ENCODE peak calls at places on chromosome 2, in eight cellular contexts. S is sigmoid colon, X is H1, F is stomach, N is SK-N-SH, T is HepG2, K is upper lobe of left lung, B is suprapubic skin. C is an unnamed sample.

GRCh38 chr2:212538156-212539144 is at the start of gene ERBB4:
- DNase-seq in S (peak; percentile 64), K (peak; percentile 87), F (peak; percentile 32), X (peak; percentile 56), N (peak; percentile 51), T (no peak), B (peak; percentile 58), C (no peak)

GRCh38 chr2:146982393-146982846 is 862.4 kb upstream of the ACVR2A start:
- DNase-seq in N (no peak), K (no peak), S (peak; percentile 82), X (no peak), T (no peak), F (peak; percentile 25), B (peak; percentile 81), C (peak; percentile 11)

GRCh38 chr2:288002-288742 is at the start of gene ALKAL2:
- DNase-seq in X (peak; percentile 70), S (no peak), K (peak; percentile 91), T (no peak), F (peak; percentile 39), B (no peak), N (peak; percentile 71), C (peak; percentile 8)

GRCh38 chr2:199973703-199974102 is 18.3 kb downstream of the MAIP1 start:
- DNase-seq in N (peak; percentile 40), X (no peak), T (peak; percentile 46), S (no peak), K (no peak), F (no peak), B (no peak), C (no peak)

GRCh38 chr2:134320930-134321329 is 67.1 kb downstream of the MGAT5 start:
- DNase-seq in X (no peak), T (no peak), N (no peak), F (no peak), B (no peak), K (no peak), S (no peak), C (peak; percentile 38)

GRCh38 chr2:175036582-175037018 is 31.4 kb upstream of the CHN1 start:
- DNase-seq in T (peak; percentile 60), K (no peak), X (no peak), B (no peak), F (no peak), S (no peak), N (peak; percentile 30), C (no peak)

GRCh38 chr2:33146112-33146511 is 199.4 kb downstream of the LTBP1 start:
- DNase-seq in T (no peak), F (no peak), X (no peak), K (no peak), S (no peak), B (no peak), N (no peak), C (no peak)

GRCh38 chr2:165530-165929 is 98.3 kb downstream of the SH3YL1 start:
- DNase-seq in X (no peak), B (no peak), K (no peak), N (no peak), S (no peak), F (no peak), T (no peak), C (no peak)

GRCh38 chr2:11532434-11533055 is 1.3 kb upstream of the GREB1 start:
- DNase-seq in K (no peak), B (no peak), T (no peak), S (no peak), X (no peak), F (no peak), N (no peak), C (no peak)

GRCh38 chr2:194883711-194884110 is 773.3 kb upstream of the SLC39A10 start:
- DNase-seq in X (no peak), B (no peak), K (no peak), F (no peak), T (no peak), N (no peak), S (no peak), C (no peak)

GRCh38 chr2:185757356-185757755 is 18.8 kb downstream of the FSIP2 start:
- DNase-seq in F (no peak), N (no peak), X (no peak), T (no peak), S (no peak), B (no peak), K (no peak), C (no peak)

GRCh38 chr2:69985684-69986083 is 24.3 kb upstream of the ASPRV1 start:
- DNase-seq in X (no peak), T (no peak), N (no peak), K (no peak), B (no peak), F (peak; percentile 41), S (no peak), C (peak; percentile 19)

GRCh38 chr2:18440141-18440605 is 120.3 kb downstream of the RDH14 start:
- DNase-seq in X (no peak), B (no peak), K (no peak), N (no peak), F (no peak), S (peak; percentile 74), T (no peak), C (no peak)

GRCh38 chr2:240107386-240107785 is 28.7 kb downstream of the COPS9 start:
- DNase-seq in X (no peak), F (no peak), N (no peak), K (no peak), S (no peak), B (no peak), T (no peak), C (no peak)

GRCh38 chr2:28390857-28391563 is 1.6 kb upstream of the FOSL2 start:
- DNase-seq in K (peak; percentile 96), S (peak; percentile 96), T (no peak), N (peak; percentile 84), X (peak; percentile 77), B (peak; percentile 95), F (peak; percentile 81), C (peak; percentile 88)

GRCh38 chr2:96687266-96687665 is 44.7 kb downstream of the FER1L5 start:
- DNase-seq in N (no peak), S (peak; percentile 55), B (no peak), T (peak; percentile 46), K (no peak), F (no peak), X (no peak), C (no peak)

GRCh38 chr2:43832457-43832856 is 6.2 kb downstream of the ABCG5 start:
- DNase-seq in X (no peak), F (no peak), N (no peak), B (no peak), S (no peak), T (no peak), K (no peak), C (no peak)

GRCh38 chr2:43837033-43837432 is 1.6 kb downstream of the ABCG5 start:
- DNase-seq in B (no peak), T (no peak), N (no peak), F (no peak), S (no peak), X (peak; percentile 3), K (no peak), C (no peak)

GRCh38 chr2:43826305-43827250 is 12.1 kb downstream of the ABCG5 start:
- DNase-seq in K (peak; percentile 73), S (no peak), B (no peak), N (no peak), F (no peak), T (no peak), X (no peak), C (no peak)

GRCh38 chr2:43825841-43826240 is 12.8 kb downstream of the ABCG5 start:
- DNase-seq in N (no peak), F (no peak), B (no peak), S (no peak), X (peak; percentile 3), T (no peak), K (no peak), C (no peak)

GRCh38 chr2:43831438-43832294 is 7.0 kb downstream of the ABCG5 start:
- DNase-seq in N (peak; percentile 77), T (no peak), X (no peak), K (peak; percentile 84), F (no peak), B (no peak), S (no peak), C (no peak)
- H3K4me3 ChIP-seq in N (peak overlapping the region; percentile 33), T (no peak overlapping the region), X (peak overlapping the region; percentile 43), K (peak overlapping the region; percentile 7), F (peak overlapping the region; percentile 42), B (peak overlapping the region; percentile 40), S (no peak overlapping the region), C (peak overlapping the region; percentile 31)

GRCh38 chr2:57141269-57141668 is 905.3 kb upstream of the VRK2 start:
- DNase-seq in X (no peak), F (no peak), K (no peak), S (no peak), N (no peak), B (no peak), T (no peak), C (no peak)

DNA sequence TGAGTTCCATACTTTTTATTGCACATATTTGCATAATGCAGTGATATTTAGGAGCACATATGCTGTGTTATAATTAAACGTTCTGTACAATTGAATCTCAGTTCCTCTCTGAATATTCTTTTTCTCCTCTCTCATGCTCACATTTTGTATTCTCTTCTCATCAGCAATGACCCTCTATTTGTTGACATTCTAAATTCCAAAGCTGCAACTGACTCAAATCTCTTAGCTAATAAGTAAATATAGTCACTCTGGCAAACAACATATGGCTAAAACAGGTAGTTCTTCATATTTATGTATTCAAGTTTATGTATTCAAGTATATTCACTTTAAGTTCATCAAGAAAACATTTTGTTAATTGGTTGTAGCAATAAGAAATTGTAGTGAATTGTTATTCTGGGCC is 907.4 kb upstream of the VRK2 start:
- DNase-seq in F (no peak), X (no peak), B (no peak), N (no peak), S (no peak), T (no peak), K (no peak), C (no peak)
- TF ChIP-seq POLR2AphosphoS5 in F (no peak), X (no peak), B (no peak), N (no peak), S (no peak), T (no peak), K (no peak), C (no peak)

DNA sequence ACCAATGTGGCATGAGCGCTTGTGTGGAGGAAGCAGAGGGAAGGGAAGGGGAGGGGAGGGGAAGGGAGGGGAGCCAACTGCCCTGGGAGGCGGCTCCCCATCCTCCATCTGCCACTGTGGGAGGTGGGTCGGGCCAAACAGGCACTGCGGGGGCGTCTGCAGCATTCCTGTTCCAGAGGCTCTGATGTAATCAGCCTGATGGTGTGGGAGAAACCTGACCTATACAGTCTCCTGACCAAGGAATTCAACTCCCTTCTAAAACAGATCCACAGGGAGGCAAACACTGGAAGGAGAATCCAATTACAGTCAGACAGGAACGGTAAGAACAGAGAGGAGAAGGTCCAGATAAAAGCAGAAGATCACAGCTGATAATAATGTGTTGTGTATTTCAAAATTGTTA is 88.8 kb downstream of the CD8B2 start:
- DNase-seq in K (peak; percentile 55), S (no peak), B (no peak), N (peak; percentile 64), F (no peak), T (no peak), X (peak; percentile 55), C (no peak)
- TF ChIP-seq EP300 in K (no peak), S (no peak), B (no peak), N (no peak), F (no peak), T (no peak), X (no peak), C (no peak)

DNA sequence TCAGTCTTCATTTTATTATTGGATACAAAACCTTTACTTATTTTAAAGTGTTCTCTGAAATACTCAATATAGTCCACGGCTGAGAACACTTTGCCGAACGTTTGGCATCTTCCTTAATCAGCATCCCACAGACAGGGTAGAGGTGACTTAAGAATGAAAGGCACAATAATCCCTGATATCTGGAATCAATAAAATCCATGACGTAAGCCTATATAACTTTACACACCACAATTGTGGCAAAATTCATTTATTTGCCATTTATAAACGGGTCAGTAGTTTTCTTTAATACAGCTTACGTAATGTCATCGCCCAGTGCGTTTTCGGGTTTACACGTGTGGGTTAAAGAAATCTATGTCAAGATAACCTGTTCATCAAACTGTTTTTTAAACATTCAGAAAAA is 1.3 kb downstream of the MGAT4A start:
- DNase-seq in S (no peak), X (no peak), F (no peak), B (no peak), K (no peak), N (no peak), T (no peak), C (no peak)
- H3K4me3 ChIP-seq in S (peak overlapping the region; percentile 94), X (peak overlapping the region; percentile 70), F (peak overlapping the region; percentile 84), B (peak overlapping the region; percentile 83), K (peak overlapping the region; percentile 79), N (peak overlapping the region; percentile 55), T (peak overlapping the region; percentile 97), C (peak overlapping the region; percentile 97)

C was measured in transverse colon.